ENCODE peak calls at places on chromosomes 2 and 18, in eight cellular contexts. Z is hypothalamus; G is stimulated activated CD4-positive, alpha-beta T cell treated with anti-CD3 and anti-CD28 coated beads, TNF-alpha, amount 100 ng/mL, for 24 hours; P is neural crest cell; R is H54; I is AG10803; E is MCF 10A; B is GM23338. O is an unnamed sample.

GRCh38 chr2:47174731-47175361 is 19.7 kb upstream of the STPG4 start:
- DNase-seq in Z (no peak), G (no peak), P (no peak), R (no peak), I (peak), E (peak), B (peak), O (no peak)

GRCh38 chr2:181891966-181892794 is 650 bp downstream of the ITPRID2 start:
- DNase-seq in Z (no peak), G (peak), P (peak), R (no peak), I (peak), E (peak), B (peak), O (peak)

GRCh38 chr2:33859791-33860461 is 260.8 kb upstream of the FAM98A start:
- DNase-seq in Z (no peak), G (no peak), P (no peak), R (no peak), I (no peak), E (no peak), B (peak), O (no peak)

GRCh38 chr2:46095821-46096220 is 201.4 kb upstream of the EPAS1 start:
- DNase-seq in Z (no peak), G (no peak), P (no peak), R (no peak), I (peak), E (peak), B (no peak), O (no peak)

GRCh38 chr2:45275235-45275805 is 266.1 kb upstream of the SIX2 start:
- DNase-seq in Z (no peak), G (no peak), P (no peak), R (peak), I (no peak), E (peak), B (no peak), O (no peak)

GRCh38 chr2:71063216-71063615 is 5.2 kb upstream of the NAGK start:
- DNase-seq in Z (no peak), G (no peak), P (no peak), R (no peak), I (no peak), E (no peak), B (no peak), O (no peak)

GRCh38 chr2:207887570-207887969 is 117.9 kb upstream of the FZD5 start:
- DNase-seq in Z (no peak), G (no peak), P (no peak), R (no peak), I (peak), E (no peak), B (no peak), O (no peak)

GRCh38 chr2:235506291-235506996 is 12.6 kb downstream of the AGAP1 start:
- DNase-seq in Z (no peak), G (no peak), P (no peak), R (no peak), I (peak), E (peak), B (no peak), O (no peak)

GRCh38 chr2:100833330-100833729 is 13.4 kb downstream of the NPAS2 start:
- DNase-seq in Z (no peak), G (no peak), P (no peak), R (no peak), I (no peak), E (no peak), B (no peak), O (no peak)

GRCh38 chr2:35114765-35115164 is 1240.8 kb upstream of the CRIM1 start:
- DNase-seq in Z (no peak), G (no peak), P (no peak), R (no peak), I (no peak), E (peak), B (peak), O (no peak)

GRCh38 chr18:48948112-48949050 is 2.4 kb downstream of the SMAD7 start:
- DNase-seq in Z (no peak), G (no peak), P (peak), R (no peak), I (no peak), E (peak), B (peak), O (peak)

GRCh38 chr18:45722899-45723298 is 1.1 kb upstream of the SLC14A1 start:
- DNase-seq in Z (peak), G (peak), P (peak), R (peak), I (peak), E (peak), B (peak), O (peak)

GRCh38 chr2:174670446-174670845 is 72.8 kb upstream of the WIPF1 start:
- DNase-seq in Z (no peak), G (no peak), P (no peak), R (no peak), I (no peak), E (no peak), B (no peak), O (no peak)

GRCh38 chr2:85750509-85751299 is 3.1 kb upstream of the ATOH8 start:
- DNase-seq in Z (peak), G (peak), P (peak), R (peak), I (peak), E (peak), B (peak), O (peak)

GRCh38 chr2:227632827-227633226 is 15.5 kb downstream of the SCYGR4 start:
- DNase-seq in Z (no peak), G (no peak), P (no peak), R (no peak), I (no peak), E (no peak), B (no peak), O (no peak)

GRCh38 chr2:221347471-221347870 is 224.6 kb downstream of the EPHA4 start:
- DNase-seq in Z (no peak), G (no peak), P (no peak), R (no peak), I (peak), E (no peak), B (no peak), O (no peak)

GRCh38 chr18:160831-161570 is 2.6 kb downstream of the USP14 start:
- DNase-seq in Z (no peak), G (no peak), P (no peak), R (no peak), I (no peak), E (no peak), B (no peak), O (no peak)

GRCh38 chr2:199955007-199955338 is 318 bp downstream of the TYW5 start:
- DNase-seq in Z (no peak), G (no peak), P (no peak), R (peak), I (no peak), E (no peak), B (peak), O (peak)

GRCh38 chr18:70280007-70280925 is 8.6 kb upstream of the SOCS6 start:
- DNase-seq in Z (no peak), G (no peak), P (no peak), R (no peak), I (peak), E (peak), B (no peak), O (no peak)

GRCh38 chr18:79133724-79134123 is 64.5 kb downstream of the ATP9B start:
- DNase-seq in Z (no peak), G (no peak), P (no peak), R (no peak), I (no peak), E (no peak), B (no peak), O (no peak)

GRCh38 chr18:74082476-74083070 is 65.1 kb downstream of the FBXO15 start:
- DNase-seq in Z (peak), G (no peak), P (peak), R (peak), I (peak), E (peak), B (peak), O (peak)

GRCh38 chr2:207734264-207734635 is 22.8 kb downstream of the CCNYL1 start:
- DNase-seq in Z (no peak), G (no peak), P (no peak), R (no peak), I (peak), E (peak), B (no peak), O (no peak)

GRCh38 chr2:61993422-61994024 is 88.0 kb downstream of the COMMD1 start:
- DNase-seq in Z (no peak), G (no peak), P (no peak), R (peak), I (peak), E (peak), B (peak), O (peak)

GRCh38 chr2:200158586-200159365 is 147.7 kb upstream of the SPATS2L start:
- DNase-seq in Z (no peak), G (no peak), P (no peak), R (no peak), I (no peak), E (no peak), B (no peak), O (no peak)